ENCODE peak calls at places on chromosomes 12 and 14, in five cellular contexts. One of them, this sample, is unnamed. For H3K36me3, the result is how much of the 10 kb centered on the place peaks cover.

GRCh38 chr12:65121049-65121955 is at the start of gene WIF1:
- DNase-seq in astrocyte: no peak
- DNase-seq in aorta: peak
- DNase-seq in CD4-positive, CD25-positive, alpha-beta regulatory T cell: peak
- DNase-seq in neural progenitor cell: peak
- DNase-seq in this sample: peak

GRCh38 chr12:88884600-88884999 is 304.3 kb upstream of the KITLG start:
- DNase-seq in CD4-positive, CD25-positive, alpha-beta regulatory T cell: no peak
- DNase-seq in astrocyte: no peak
- DNase-seq in aorta: no peak
- DNase-seq in neural progenitor cell: no peak
- DNase-seq in this sample: no peak

GRCh38 chr12:80857311-80857710 is 80.4 kb downstream of the LIN7A start:
- DNase-seq in neural progenitor cell: no peak
- DNase-seq in CD4-positive, CD25-positive, alpha-beta regulatory T cell: no peak
- DNase-seq in astrocyte: peak
- DNase-seq in aorta: no peak
- DNase-seq in this sample: peak

GRCh38 chr12:131413471-131413870 is 297.4 kb upstream of the SFSWAP start:
- DNase-seq in astrocyte: no peak
- DNase-seq in aorta: no peak
- DNase-seq in neural progenitor cell: no peak
- DNase-seq in CD4-positive, CD25-positive, alpha-beta regulatory T cell: no peak
- DNase-seq in this sample: no peak

GRCh38 chr14:68476212-68476964 is 316.5 kb downstream of the ZFP36L1 start:
- DNase-seq in aorta: no peak
- DNase-seq in astrocyte: peak
- DNase-seq in neural progenitor cell: peak
- DNase-seq in CD4-positive, CD25-positive, alpha-beta regulatory T cell: no peak
- DNase-seq in this sample: peak

GRCh38 chr14:60381909-60382308 is 104.0 kb downstream of the C14orf39 start:
- DNase-seq in neural progenitor cell: no peak
- DNase-seq in aorta: no peak
- DNase-seq in CD4-positive, CD25-positive, alpha-beta regulatory T cell: no peak
- DNase-seq in astrocyte: no peak
- DNase-seq in this sample: no peak

GRCh38 chr12:6539276-6540134 is 5.2 kb downstream of the GAPDH start:
- DNase-seq in CD4-positive, CD25-positive, alpha-beta regulatory T cell: no peak
- DNase-seq in neural progenitor cell: peak
- DNase-seq in astrocyte: no peak
- DNase-seq in aorta: no peak
- DNase-seq in this sample: peak

GRCh38 chr14:104600141-104600643 is 4.4 kb downstream of the TMEM179 start:
- DNase-seq in neural progenitor cell: peak
- DNase-seq in aorta: peak
- DNase-seq in CD4-positive, CD25-positive, alpha-beta regulatory T cell: no peak
- DNase-seq in astrocyte: no peak
- DNase-seq in this sample: peak

GRCh38 chr14:87712386-87713113 is 280.4 kb downstream of the GALC start:
- DNase-seq in astrocyte: peak
- DNase-seq in neural progenitor cell: peak
- DNase-seq in CD4-positive, CD25-positive, alpha-beta regulatory T cell: no peak
- DNase-seq in aorta: no peak
- DNase-seq in this sample: no peak

GRCh38 chr12:12585115-12585862 is 22.6 kb upstream of the DUSP16 start:
- DNase-seq in neural progenitor cell: no peak
- DNase-seq in CD4-positive, CD25-positive, alpha-beta regulatory T cell: no peak
- DNase-seq in aorta: no peak
- DNase-seq in astrocyte: peak
- DNase-seq in this sample: no peak

GRCh38 chr14:96762650-96763049 is 34.5 kb upstream of the VRK1 start:
- DNase-seq in aorta: no peak
- DNase-seq in CD4-positive, CD25-positive, alpha-beta regulatory T cell: peak
- DNase-seq in astrocyte: peak
- DNase-seq in neural progenitor cell: peak
- DNase-seq in this sample: peak

GRCh38 chr14:96246535-96246839 is 9.5 kb upstream of the BDKRB1 start:
- DNase-seq in aorta: no peak
- DNase-seq in CD4-positive, CD25-positive, alpha-beta regulatory T cell: no peak
- DNase-seq in neural progenitor cell: no peak
- DNase-seq in astrocyte: peak
- DNase-seq in this sample: peak

GRCh38 chr12:105451211-105451610 is 120.7 kb downstream of the C12orf75 start:
- DNase-seq in aorta: no peak
- DNase-seq in astrocyte: peak
- DNase-seq in CD4-positive, CD25-positive, alpha-beta regulatory T cell: no peak
- DNase-seq in neural progenitor cell: no peak
- DNase-seq in this sample: peak

GRCh38 chr12:67320614-67321305 is 51.6 kb downstream of the CAND1 start:
- DNase-seq in CD4-positive, CD25-positive, alpha-beta regulatory T cell: peak
- DNase-seq in astrocyte: peak
- DNase-seq in aorta: no peak
- DNase-seq in neural progenitor cell: no peak
- DNase-seq in this sample: peak

GRCh38 chr12:52945389-52946232 is 3.3 kb upstream of the KRT18 start:
- DNase-seq in CD4-positive, CD25-positive, alpha-beta regulatory T cell: no peak
- DNase-seq in neural progenitor cell: peak
- DNase-seq in aorta: no peak
- DNase-seq in astrocyte: peak
- DNase-seq in this sample: peak

GRCh38 chr14:102088012-102088792 is 1.4 kb upstream of the HSP90AA1 start:
- DNase-seq in CD4-positive, CD25-positive, alpha-beta regulatory T cell: peak
- DNase-seq in astrocyte: no peak
- DNase-seq in neural progenitor cell: peak
- DNase-seq in aorta: peak
- DNase-seq in this sample: peak

GRCh38 chr12:103498990-103499389 is 3.2 kb upstream of the C12orf42 start:
- DNase-seq in CD4-positive, CD25-positive, alpha-beta regulatory T cell: no peak
- DNase-seq in aorta: no peak
- DNase-seq in neural progenitor cell: no peak
- DNase-seq in astrocyte: no peak
- DNase-seq in this sample: no peak

DNA sequence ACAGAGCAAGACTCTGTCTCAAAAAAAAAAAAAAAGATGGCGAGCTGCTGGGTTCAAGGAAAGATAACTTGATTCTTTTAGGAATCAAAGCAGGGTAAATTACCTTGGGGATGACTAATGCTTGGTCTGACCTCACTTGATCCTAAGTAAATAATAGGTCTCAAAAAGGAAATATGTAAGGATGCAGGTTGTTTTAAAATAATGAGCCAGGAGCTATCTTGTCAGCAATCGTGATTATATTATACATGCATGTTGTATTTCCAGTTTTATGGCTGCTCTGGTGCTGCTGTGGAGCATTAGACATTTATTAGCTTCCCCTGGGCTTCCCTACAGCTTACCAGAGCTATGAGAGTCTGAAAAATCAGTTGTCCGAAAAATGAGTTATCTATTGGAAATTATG is 2.6 kb downstream of the EIF2B2 start:
- DNase-seq in CD4-positive, CD25-positive, alpha-beta regulatory T cell: no peak
- DNase-seq in astrocyte: no peak
- DNase-seq in neural progenitor cell: no peak
- DNase-seq in aorta: no peak
- DNase-seq in this sample: no peak
- H3K36me3 ChIP-seq in CD4-positive, CD25-positive, alpha-beta regulatory T cell: half or more
- H3K36me3 ChIP-seq in astrocyte: under half
- H3K36me3 ChIP-seq in neural progenitor cell: under half
- H3K36me3 ChIP-seq in aorta: under half
- H3K36me3 ChIP-seq in this sample: under half

GRCh38 chr12:120406080-120406479 is 31.8 kb upstream of the COX6A1 start:
- DNase-seq in CD4-positive, CD25-positive, alpha-beta regulatory T cell: no peak
- DNase-seq in astrocyte: no peak
- DNase-seq in neural progenitor cell: no peak
- DNase-seq in aorta: no peak
- DNase-seq in this sample: no peak

GRCh38 chr12:120404271-120404670 is 33.6 kb upstream of the COX6A1 start:
- DNase-seq in neural progenitor cell: no peak
- DNase-seq in CD4-positive, CD25-positive, alpha-beta regulatory T cell: peak
- DNase-seq in aorta: no peak
- DNase-seq in astrocyte: no peak
- DNase-seq in this sample: no peak

GRCh38 chr12:120399531-120399930 is 30.6 kb upstream of the MSI1 start:
- DNase-seq in astrocyte: peak
- DNase-seq in neural progenitor cell: no peak
- DNase-seq in CD4-positive, CD25-positive, alpha-beta regulatory T cell: no peak
- DNase-seq in aorta: no peak
- DNase-seq in this sample: peak

GRCh38 chr12:120397827-120398563 is 29.0 kb upstream of the MSI1 start:
- DNase-seq in CD4-positive, CD25-positive, alpha-beta regulatory T cell: no peak
- DNase-seq in astrocyte: peak
- DNase-seq in aorta: no peak
- DNase-seq in neural progenitor cell: peak
- DNase-seq in this sample: no peak

GRCh38 chr12:120402217-120402616 is 33.3 kb upstream of the MSI1 start:
- DNase-seq in neural progenitor cell: peak
- DNase-seq in aorta: no peak
- DNase-seq in astrocyte: peak
- DNase-seq in CD4-positive, CD25-positive, alpha-beta regulatory T cell: no peak
- DNase-seq in this sample: no peak
- H3K27ac ChIP-seq in neural progenitor cell: peak
- H3K27ac ChIP-seq in aorta: no peak
- H3K27ac ChIP-seq in astrocyte: no peak
- H3K27ac ChIP-seq in CD4-positive, CD25-positive, alpha-beta regulatory T cell: no peak
- H3K27ac ChIP-seq in this sample: no peak

DNA sequence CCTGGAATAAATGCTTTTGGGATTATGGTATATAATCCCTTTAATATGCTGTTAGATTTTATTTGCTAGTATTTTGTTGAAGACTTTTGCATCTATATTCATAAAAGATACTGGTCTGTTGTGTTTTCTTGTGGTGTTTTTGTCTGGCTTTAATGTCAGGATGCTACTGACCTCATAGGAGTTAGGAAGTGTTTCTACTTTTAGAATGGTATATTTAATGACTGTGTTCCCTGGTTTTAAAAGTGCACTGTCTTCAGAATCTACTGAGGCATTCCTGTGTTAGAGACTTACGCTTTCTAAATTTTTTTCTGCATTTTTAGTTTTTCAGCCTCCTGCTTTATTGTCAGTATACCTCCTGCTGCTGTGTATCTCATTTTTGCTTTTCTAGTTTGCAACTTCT is 51.6 kb downstream of the ARHGAP5 start:
- DNase-seq in astrocyte: no peak
- DNase-seq in CD4-positive, CD25-positive, alpha-beta regulatory T cell: no peak
- DNase-seq in neural progenitor cell: no peak
- DNase-seq in aorta: no peak
- DNase-seq in this sample: no peak
- H3K36me3 ChIP-seq in astrocyte: under half
- H3K36me3 ChIP-seq in CD4-positive, CD25-positive, alpha-beta regulatory T cell: under half
- H3K36me3 ChIP-seq in neural progenitor cell: under half
- H3K36me3 ChIP-seq in aorta: under half
- H3K36me3 ChIP-seq in this sample: under half

DNA sequence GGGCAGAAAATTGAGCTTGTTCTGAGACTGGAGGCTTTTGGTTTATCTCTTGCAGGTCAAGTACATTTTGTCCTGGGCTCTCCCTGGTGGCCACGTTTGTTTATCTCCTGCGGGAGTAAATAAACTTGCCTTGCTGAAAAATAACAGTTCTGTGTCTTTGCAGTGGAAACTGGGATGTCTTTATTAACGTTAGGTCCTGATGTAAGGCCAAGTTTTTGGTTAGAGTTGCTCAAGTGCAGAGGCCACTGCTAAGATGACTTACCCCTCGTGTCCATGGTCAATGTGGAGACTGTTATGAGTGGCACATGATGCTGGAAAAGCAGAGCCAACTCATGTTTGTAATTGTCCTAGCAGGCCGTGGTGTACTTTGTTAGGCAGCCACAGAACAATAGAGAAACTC is 3.8 kb downstream of the PTPN11 start:
- DNase-seq in CD4-positive, CD25-positive, alpha-beta regulatory T cell: no peak
- DNase-seq in aorta: no peak
- DNase-seq in neural progenitor cell: no peak
- DNase-seq in astrocyte: no peak
- DNase-seq in this sample: peak
- H3K27ac ChIP-seq in CD4-positive, CD25-positive, alpha-beta regulatory T cell: no peak
- H3K27ac ChIP-seq in aorta: no peak
- H3K27ac ChIP-seq in neural progenitor cell: no peak
- H3K27ac ChIP-seq in astrocyte: no peak
- H3K27ac ChIP-seq in this sample: peak

GRCh38 chr14:22905627-22906026 is 13.3 kb downstream of the RBM23 start:
- DNase-seq in astrocyte: no peak
- DNase-seq in neural progenitor cell: no peak
- DNase-seq in CD4-positive, CD25-positive, alpha-beta regulatory T cell: no peak
- DNase-seq in aorta: peak
- DNase-seq in this sample: no peak

GRCh38 chr14:22898302-22898894 is 15.4 kb downstream of the REM2 start:
- DNase-seq in astrocyte: peak
- DNase-seq in neural progenitor cell: no peak
- DNase-seq in aorta: peak
- DNase-seq in CD4-positive, CD25-positive, alpha-beta regulatory T cell: no peak
- DNase-seq in this sample: peak

GRCh38 chr14:22900088-22900799 is 17.2 kb downstream of the REM2 start:
- DNase-seq in neural progenitor cell: peak
- DNase-seq in aorta: peak
- DNase-seq in astrocyte: peak
- DNase-seq in CD4-positive, CD25-positive, alpha-beta regulatory T cell: peak
- DNase-seq in this sample: peak

GRCh38 chr14:22903742-22904087 is 15.2 kb downstream of the RBM23 start:
- DNase-seq in aorta: no peak
- DNase-seq in neural progenitor cell: no peak
- DNase-seq in CD4-positive, CD25-positive, alpha-beta regulatory T cell: no peak
- DNase-seq in astrocyte: no peak
- DNase-seq in this sample: no peak

GRCh38 chr14:22901799-22902198 is 17.1 kb downstream of the RBM23 start:
- DNase-seq in CD4-positive, CD25-positive, alpha-beta regulatory T cell: no peak
- DNase-seq in neural progenitor cell: no peak
- DNase-seq in astrocyte: no peak
- DNase-seq in aorta: peak
- DNase-seq in this sample: no peak
- H3K36me3 ChIP-seq in CD4-positive, CD25-positive, alpha-beta regulatory T cell: half or more
- H3K36me3 ChIP-seq in neural progenitor cell: under half
- H3K36me3 ChIP-seq in astrocyte: under half
- H3K36me3 ChIP-seq in aorta: under half
- H3K36me3 ChIP-seq in this sample: under half

GRCh38 chr14:100294213-100294962 is 11.9 kb downstream of the SLC25A29 start:
- DNase-seq in neural progenitor cell: no peak
- DNase-seq in aorta: peak
- DNase-seq in CD4-positive, CD25-positive, alpha-beta regulatory T cell: no peak
- DNase-seq in astrocyte: no peak
- DNase-seq in this sample: peak
- H3K27ac ChIP-seq in neural progenitor cell: no peak
- H3K27ac ChIP-seq in aorta: no peak
- H3K27ac ChIP-seq in CD4-positive, CD25-positive, alpha-beta regulatory T cell: no peak
- H3K27ac ChIP-seq in astrocyte: no peak
- H3K27ac ChIP-seq in this sample: no peak

GRCh38 chr12:122349078-122349477 is 73.4 kb downstream of the CLIP1 start:
- DNase-seq in neural progenitor cell: no peak
- DNase-seq in aorta: no peak
- DNase-seq in CD4-positive, CD25-positive, alpha-beta regulatory T cell: no peak
- DNase-seq in astrocyte: no peak
- DNase-seq in this sample: no peak

GRCh38 chr12:122345042-122345441 is 77.4 kb downstream of the CLIP1 start:
- DNase-seq in neural progenitor cell: no peak
- DNase-seq in astrocyte: no peak
- DNase-seq in CD4-positive, CD25-positive, alpha-beta regulatory T cell: no peak
- DNase-seq in aorta: no peak
- DNase-seq in this sample: no peak

GRCh38 chr12:122346054-122346453 is 76.4 kb downstream of the CLIP1 start:
- DNase-seq in aorta: no peak
- DNase-seq in astrocyte: no peak
- DNase-seq in neural progenitor cell: no peak
- DNase-seq in CD4-positive, CD25-positive, alpha-beta regulatory T cell: no peak
- DNase-seq in this sample: no peak

GRCh38 chr12:122350444-122350843 is 72.0 kb downstream of the CLIP1 start:
- DNase-seq in astrocyte: peak
- DNase-seq in CD4-positive, CD25-positive, alpha-beta regulatory T cell: no peak
- DNase-seq in aorta: peak
- DNase-seq in neural progenitor cell: no peak
- DNase-seq in this sample: peak

GRCh38 chr12:122348505-122348904 is 74.0 kb downstream of the CLIP1 start:
- DNase-seq in neural progenitor cell: no peak
- DNase-seq in CD4-positive, CD25-positive, alpha-beta regulatory T cell: no peak
- DNase-seq in aorta: no peak
- DNase-seq in astrocyte: no peak
- DNase-seq in this sample: no peak
- H3K36me3 ChIP-seq in neural progenitor cell: under half
- H3K36me3 ChIP-seq in CD4-positive, CD25-positive, alpha-beta regulatory T cell: under half
- H3K36me3 ChIP-seq in aorta: under half
- H3K36me3 ChIP-seq in astrocyte: under half
- H3K36me3 ChIP-seq in this sample: half or more